ENCODE peak calls at places on chromosomes 16 and 17, in seven cellular contexts. P is uterus; G is IMR-90; M is dorsolateral prefrontal cortex; E is mesenchymal stem cell; T is neural progenitor cell; H is CD8-positive, alpha-beta T cell. C is an unnamed sample.

GRCh38 chr17:3966720-3967363 is 2.6 kb upstream of the ATP2A3 start:
- DNase-seq in G (no peak), P (no peak), M (no peak), H (no peak), T (no peak), E (no peak), C (no peak)

GRCh38 chr17:57726838-57727237 is 18.3 kb downstream of the CCDC182 start:
- DNase-seq in T (no peak), G (no peak), M (no peak), P (no peak), H (no peak), E (no peak), C (no peak)

GRCh38 chr17:35889818-35890773 is 9.9 kb upstream of the CCL5 start:
- DNase-seq in E (peak; percentile 72), T (peak; percentile 11), M (no peak), H (no peak), G (peak; percentile 68), P (no peak), C (no peak)

GRCh38 chr17:28394717-28395116 is 11.3 kb downstream of the SLC46A1 start:
- DNase-seq in E (peak; percentile 62), T (no peak), P (no peak), M (no peak), G (peak; percentile 64), H (no peak), C (no peak)

GRCh38 chr16:74184839-74185238 is 111.8 kb upstream of the PSMD7 start:
- DNase-seq in P (no peak), T (no peak), H (no peak), M (no peak), E (no peak), G (no peak), C (no peak)

GRCh38 chr16:68902376-68903345 is 59.3 kb downstream of the TANGO6 start:
- DNase-seq in E (peak; percentile 48), P (no peak), T (peak; percentile 75), M (no peak), G (peak; percentile 63), H (no peak), C (no peak)

GRCh38 chr16:11474617-11475291 is 112.0 kb downstream of the LITAF start:
- DNase-seq in E (no peak), P (no peak), G (no peak), H (no peak), T (peak; percentile 27), M (no peak), C (no peak)

GRCh38 chr17:80961931-80962330 is 29.7 kb upstream of the CHMP6 start:
- DNase-seq in E (no peak), M (no peak), T (no peak), G (no peak), P (no peak), H (no peak), C (no peak)

GRCh38 chr16:78437352-78437968 is 338.0 kb downstream of the WWOX start:
- DNase-seq in G (peak; percentile 1), P (no peak), T (peak; percentile 69), H (peak; percentile 32), E (peak; percentile 43), M (no peak), C (no peak)

GRCh38 chr16:1823821-1824220 is 2.8 kb downstream of the HAGH start:
- DNase-seq in H (no peak), E (peak; percentile 50), T (peak; percentile 72), P (no peak), M (no peak), G (peak; percentile 59), C (no peak)

GRCh38 chr17:18326572-18326971 is 11.5 kb downstream of the SMCR8 start:
- DNase-seq in T (no peak), E (no peak), G (no peak), H (no peak), P (no peak), M (no peak), C (no peak)

GRCh38 chr16:83994087-83994486 is 26.0 kb downstream of the NECAB2 start:
- DNase-seq in M (no peak), T (no peak), E (peak; percentile 88), G (peak; percentile 95), H (no peak), P (no peak), C (no peak)

GRCh38 chr16:64679976-64680375 is 441.9 kb downstream of the CDH11 start:
- DNase-seq in M (no peak), H (no peak), G (no peak), P (no peak), T (no peak), E (no peak), C (no peak)

GRCh38 chr16:63447121-63447520 is 1410.9 kb upstream of the CDH8 start:
- DNase-seq in P (no peak), M (no peak), E (no peak), H (no peak), G (no peak), T (peak; percentile 53), C (no peak)

GRCh38 chr17:31900877-31901276 is 631 bp downstream of the UTP6 start:
- DNase-seq in T (peak; percentile 9), M (no peak), H (no peak), G (peak; percentile 25), E (peak; percentile 49), P (no peak), C (no peak)

GRCh38 chr17:29581583-29582253 is 7.7 kb downstream of the GIT1 start:
- DNase-seq in E (no peak), G (no peak), T (no peak), H (no peak), M (no peak), P (peak; percentile 21), C (no peak)

GRCh38 chr17:29579866-29580771 is 9.3 kb downstream of the GIT1 start:
- DNase-seq in T (peak; percentile 89), M (peak; percentile 91), E (peak; percentile 79), P (peak; percentile 83), G (peak; percentile 75), H (peak; percentile 91), C (peak; percentile 57)

GRCh38 chr17:29583324-29584248 is 5.9 kb downstream of the GIT1 start:
- DNase-seq in M (no peak), E (no peak), P (peak; percentile 28), T (no peak), G (no peak), H (no peak), C (no peak)

GRCh38 chr17:29582767-29583166 is 6.7 kb downstream of the GIT1 start:
- DNase-seq in M (peak; percentile 73), P (no peak), H (no peak), G (no peak), E (no peak), T (no peak), C (peak; percentile 81)

DNA sequence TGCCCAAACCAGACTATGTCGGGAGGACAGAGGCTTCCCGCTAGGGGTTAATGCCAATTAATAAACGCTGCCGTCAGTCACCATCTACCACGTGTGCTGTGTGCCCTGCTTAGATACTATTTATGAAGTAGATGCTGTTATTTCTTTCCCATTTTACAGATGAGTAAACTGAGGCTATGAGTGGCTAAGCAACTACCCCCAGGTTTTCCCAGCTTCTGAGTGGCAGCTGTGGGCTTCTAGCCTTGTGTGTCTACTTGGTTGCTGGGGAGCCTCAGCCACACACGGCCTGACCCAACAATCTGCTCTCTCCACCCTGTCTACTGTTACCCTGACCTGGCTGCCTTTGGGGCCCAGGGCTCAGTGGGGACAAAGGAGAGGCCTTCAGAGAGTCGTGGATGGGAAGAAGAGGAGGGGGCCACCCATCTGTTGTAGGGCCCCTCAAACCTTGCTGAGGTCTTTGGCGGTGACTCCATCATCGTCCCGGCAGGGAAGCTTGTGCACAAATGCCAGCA is 7.1 kb downstream of the GIT1 start:
- DNase-seq in E (no peak), T (no peak), H (no peak), M (no peak), P (no peak), G (no peak), C (no peak)
- H3K27ac ChIP-seq in E (no peak overlapping the region), T (no peak overlapping the region), H (no peak overlapping the region), M (peak overlapping the region; percentile 85), P (no peak overlapping the region), G (no peak overlapping the region), C (peak overlapping the region; percentile 95)

DNA sequence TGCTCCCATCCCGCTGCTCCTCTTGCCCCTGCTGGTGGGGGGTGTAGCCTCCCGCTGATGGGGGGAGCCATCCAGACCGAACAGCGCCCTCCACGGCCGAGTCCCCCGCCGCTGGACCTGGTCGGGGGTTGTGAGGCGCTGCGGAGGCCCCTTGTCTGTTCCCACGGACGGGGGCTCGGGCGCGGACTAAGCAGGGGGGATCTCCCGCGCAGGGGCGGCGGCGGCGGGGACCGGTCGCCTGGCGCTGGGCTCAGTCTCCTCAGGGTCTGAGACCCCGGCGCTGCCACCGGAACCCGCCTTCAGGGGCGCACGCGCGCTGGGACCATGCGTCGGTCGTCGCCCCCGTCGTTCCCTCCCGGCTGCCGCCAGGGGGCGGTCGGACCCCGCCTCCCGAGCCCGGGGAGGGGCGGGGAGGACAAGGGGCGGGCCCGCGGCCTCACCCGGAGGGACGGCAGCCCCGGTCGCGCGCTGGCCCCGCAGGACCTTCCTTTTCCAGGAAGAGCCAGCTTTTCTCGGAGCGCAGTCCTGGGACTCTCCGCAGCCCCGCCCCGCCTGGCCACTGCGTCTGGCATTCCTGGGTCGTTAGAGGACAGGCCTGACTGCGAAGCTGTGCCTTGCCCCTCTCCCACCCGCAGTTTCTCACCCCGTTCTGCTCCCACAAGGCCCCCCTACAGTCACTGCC is 6.3 kb upstream of the IL32 start:
- DNase-seq in M (peak; percentile 58), T (peak; percentile 98), P (peak; percentile 72), G (peak; percentile 81), E (peak; percentile 94), H (peak; percentile 86), C (peak; percentile 79)
- H3K27ac ChIP-seq in M (peak overlapping the region; percentile 63), T (no peak overlapping the region), P (peak overlapping the region; percentile 85), G (peak overlapping the region; percentile 89), E (no peak overlapping the region), H (peak overlapping the region; percentile 60), C (peak overlapping the region; percentile 69)

DNA sequence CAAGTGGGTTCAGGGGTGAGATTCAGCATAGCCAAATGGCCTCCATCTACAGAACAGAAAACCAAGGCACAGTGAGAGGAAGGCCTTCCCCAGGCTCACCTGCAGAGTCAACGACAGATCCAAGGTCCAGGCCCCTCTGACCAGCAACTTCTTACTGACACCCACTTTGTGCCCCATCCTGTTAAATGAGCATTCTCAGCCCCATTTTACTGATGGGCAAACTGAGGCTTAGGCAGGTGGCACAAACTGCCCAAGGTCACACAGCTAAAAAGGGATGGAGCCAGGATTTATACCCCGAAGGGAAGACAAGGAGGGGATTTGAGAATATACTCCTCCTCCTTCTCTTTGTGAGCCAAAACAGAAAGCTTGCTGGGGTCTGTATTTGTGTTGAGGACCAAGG is 9.3 kb downstream of the SBK1 start:
- DNase-seq in T (no peak), M (no peak), G (no peak), P (no peak), E (no peak), H (no peak), C (no peak)
- H3K27ac ChIP-seq in T (no peak overlapping the region), M (no peak overlapping the region), G (no peak overlapping the region), P (no peak overlapping the region), E (no peak overlapping the region), H (no peak overlapping the region), C (no peak overlapping the region)

DNA sequence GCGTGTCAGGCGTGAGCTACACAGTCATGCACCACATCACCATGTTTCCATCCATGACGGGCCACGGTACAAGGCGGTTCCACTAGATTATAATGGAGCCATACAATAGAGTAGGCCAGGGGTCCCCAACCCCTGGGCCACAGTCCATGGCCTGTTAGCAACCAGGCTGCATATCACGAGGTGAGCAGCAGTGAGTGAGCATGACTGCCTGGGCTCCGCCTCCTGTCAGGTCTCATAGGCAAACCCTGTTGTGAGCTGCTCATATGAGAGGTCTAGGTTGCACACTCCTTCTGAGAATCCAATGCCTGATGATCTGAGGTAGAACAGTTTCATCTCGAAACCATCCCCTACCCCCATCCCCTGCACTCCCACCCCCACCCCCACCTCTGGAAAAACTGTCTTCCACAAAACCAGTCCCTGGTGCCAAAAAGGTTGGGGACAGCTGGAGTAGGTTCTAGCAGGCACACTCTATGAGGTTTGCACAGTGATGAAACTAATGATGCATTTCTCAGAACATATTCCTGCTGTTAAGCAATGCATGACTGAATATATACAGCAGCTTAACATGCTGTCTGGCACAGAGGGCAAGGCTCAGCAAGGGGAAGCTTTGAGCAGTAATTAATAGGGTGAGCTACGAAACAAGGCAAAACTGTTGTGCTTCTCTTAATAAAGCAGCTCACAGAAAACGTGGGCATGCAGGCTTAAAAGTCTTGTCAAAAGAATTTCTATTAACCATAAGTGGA is 108.0 kb downstream of the VPS53 start:
- DNase-seq in M (no peak), G (peak; percentile 46), P (no peak), T (no peak), H (no peak), E (peak; percentile 47), C (no peak)
- H3K27ac ChIP-seq in M (no peak overlapping the region), G (peak overlapping the region; percentile 37), P (no peak overlapping the region), T (no peak overlapping the region), H (no peak overlapping the region), E (peak overlapping the region; percentile 15), C (no peak overlapping the region)